ENCODE peak calls at places on chromosomes 5 and 9, in four cellular contexts. One of them, this sample, is unnamed.

GRCh38 chr5:7250609-7251008 is 145.3 kb upstream of the ADCY2 start:
- DNase-seq in IMR-90: no peak
- DNase-seq in erythroblast: no peak
- DNase-seq in K562: no peak
- DNase-seq in this sample: no peak

GRCh38 chr5:33936004-33936380 is 194 bp upstream of the RXFP3 start:
- DNase-seq in IMR-90: peak
- DNase-seq in erythroblast: peak
- DNase-seq in K562: peak
- DNase-seq in this sample: no peak

GRCh38 chr9:107389617-107390071 is 99.9 kb downstream of the KLF4 start:
- DNase-seq in IMR-90: peak
- DNase-seq in erythroblast: no peak
- DNase-seq in K562: no peak
- DNase-seq in this sample: no peak

GRCh38 chr9:133843250-133843649 is 105.1 kb upstream of the SARDH start:
- DNase-seq in IMR-90: no peak
- DNase-seq in erythroblast: no peak
- DNase-seq in K562: no peak
- DNase-seq in this sample: no peak

GRCh38 chr5:119191944-119192343 is 121.1 kb downstream of the DMXL1 start:
- DNase-seq in IMR-90: no peak
- DNase-seq in erythroblast: no peak
- DNase-seq in K562: no peak
- DNase-seq in this sample: no peak

GRCh38 chr9:88388886-88389617 is 808 bp downstream of the SPIN1 start:
- DNase-seq in IMR-90: peak
- DNase-seq in erythroblast: peak
- DNase-seq in K562: peak
- DNase-seq in this sample: peak

GRCh38 chr9:125805057-125805456 is 57.9 kb downstream of the PBX3 start:
- DNase-seq in IMR-90: peak
- DNase-seq in erythroblast: no peak
- DNase-seq in K562: no peak
- DNase-seq in this sample: no peak

GRCh38 chr5:39058178-39058577 is 16.0 kb downstream of the RICTOR start:
- DNase-seq in IMR-90: no peak
- DNase-seq in erythroblast: no peak
- DNase-seq in K562: no peak
- DNase-seq in this sample: no peak

GRCh38 chr9:21552244-21552825 is 70.2 kb upstream of the IFNE start:
- DNase-seq in IMR-90: no peak
- DNase-seq in erythroblast: no peak
- DNase-seq in K562: no peak
- DNase-seq in this sample: no peak

GRCh38 chr9:124771021-124771866 is at the start of gene NR6A1:
- DNase-seq in IMR-90: peak
- DNase-seq in erythroblast: peak
- DNase-seq in K562: peak
- DNase-seq in this sample: peak

GRCh38 chr9:974064-974992 is 2.1 kb upstream of the DMRT3 start:
- DNase-seq in IMR-90: no peak
- DNase-seq in erythroblast: no peak
- DNase-seq in K562: no peak
- DNase-seq in this sample: no peak

GRCh38 chr5:140398379-140398811 is 3.2 kb upstream of the ANKHD1 start:
- DNase-seq in IMR-90: no peak
- DNase-seq in erythroblast: no peak
- DNase-seq in K562: no peak
- DNase-seq in this sample: no peak

GRCh38 chr9:36442710-36443109 is 42.6 kb upstream of the RNF38 start:
- DNase-seq in IMR-90: no peak
- DNase-seq in erythroblast: no peak
- DNase-seq in K562: no peak
- DNase-seq in this sample: no peak

GRCh38 chr9:128026255-128027165 is 40.6 kb downstream of the NAIF1 start:
- DNase-seq in IMR-90: no peak
- DNase-seq in erythroblast: no peak
- DNase-seq in K562: no peak
- DNase-seq in this sample: no peak

GRCh38 chr5:71810456-71811181 is 91.5 kb downstream of the CARTPT start:
- DNase-seq in IMR-90: no peak
- DNase-seq in erythroblast: no peak
- DNase-seq in K562: no peak
- DNase-seq in this sample: no peak

GRCh38 chr5:72661405-72661804 is 154.2 kb upstream of the ZNF366 start:
- DNase-seq in IMR-90: peak
- DNase-seq in erythroblast: no peak
- DNase-seq in K562: no peak
- DNase-seq in this sample: no peak

GRCh38 chr5:173855162-173855994 is 32.8 kb upstream of the CPEB4 start:
- DNase-seq in IMR-90: no peak
- DNase-seq in erythroblast: peak
- DNase-seq in K562: peak
- DNase-seq in this sample: no peak

GRCh38 chr9:134058716-134059115 is 9.1 kb downstream of the BRD3 start:
- DNase-seq in IMR-90: peak
- DNase-seq in erythroblast: no peak
- DNase-seq in K562: no peak
- DNase-seq in this sample: peak

GRCh38 chr5:142143878-142144277 is 35.3 kb downstream of the NDFIP1 start:
- DNase-seq in IMR-90: peak
- DNase-seq in erythroblast: peak
- DNase-seq in K562: peak
- DNase-seq in this sample: no peak

GRCh38 chr5:62084391-62084790 is 221.6 kb upstream of the KIF2A start:
- DNase-seq in IMR-90: no peak
- DNase-seq in erythroblast: no peak
- DNase-seq in K562: no peak
- DNase-seq in this sample: no peak

GRCh38 chr9:97933573-97933972 is 4.4 kb downstream of the HEMGN start:
- DNase-seq in IMR-90: no peak
- DNase-seq in erythroblast: no peak
- DNase-seq in K562: no peak
- DNase-seq in this sample: no peak

GRCh38 chr5:2569201-2569600 is 182.3 kb downstream of the IRX2 start:
- DNase-seq in IMR-90: no peak
- DNase-seq in erythroblast: no peak
- DNase-seq in K562: no peak
- DNase-seq in this sample: no peak

GRCh38 chr9:90659626-90660364 is 17.2 kb upstream of the DIRAS2 start:
- DNase-seq in IMR-90: peak
- DNase-seq in erythroblast: no peak
- DNase-seq in K562: no peak
- DNase-seq in this sample: no peak

GRCh38 chr5:11370985-11371384 is 533.3 kb downstream of the CTNND2 start:
- DNase-seq in IMR-90: no peak
- DNase-seq in erythroblast: no peak
- DNase-seq in K562: no peak
- DNase-seq in this sample: no peak

GRCh38 chr5:42851441-42851840 is 39.7 kb upstream of the SELENOP start:
- DNase-seq in IMR-90: no peak
- DNase-seq in erythroblast: no peak
- DNase-seq in K562: no peak
- DNase-seq in this sample: no peak

GRCh38 chr5:1017691-1018455 is 9.3 kb downstream of the NKD2 start:
- DNase-seq in IMR-90: no peak
- DNase-seq in erythroblast: no peak
- DNase-seq in K562: no peak
- DNase-seq in this sample: no peak

GRCh38 chr5:65776707-65777141 is 54.7 kb downstream of the NLN start:
- DNase-seq in IMR-90: peak
- DNase-seq in erythroblast: no peak
- DNase-seq in K562: no peak
- DNase-seq in this sample: no peak

GRCh38 chr5:58294598-58295298 is 165.1 kb downstream of the PLK2 start:
- DNase-seq in IMR-90: peak
- DNase-seq in erythroblast: no peak
- DNase-seq in K562: no peak
- DNase-seq in this sample: peak

GRCh38 chr9:108290839-108291585 is 564.8 kb downstream of the ACTL7B start:
- DNase-seq in IMR-90: no peak
- DNase-seq in erythroblast: no peak
- DNase-seq in K562: no peak
- DNase-seq in this sample: no peak

GRCh38 chr5:1335540-1336095 is 9.3 kb downstream of the CLPTM1L start:
- DNase-seq in IMR-90: no peak
- DNase-seq in erythroblast: peak
- DNase-seq in K562: no peak
- DNase-seq in this sample: no peak

GRCh38 chr5:51881901-51882300 is 498.7 kb downstream of the ISL1 start:
- DNase-seq in IMR-90: no peak
- DNase-seq in erythroblast: no peak
- DNase-seq in K562: no peak
- DNase-seq in this sample: no peak

GRCh38 chr9:20573023-20573422 is 49.3 kb downstream of the MLLT3 start:
- DNase-seq in IMR-90: no peak
- DNase-seq in erythroblast: no peak
- DNase-seq in K562: no peak
- DNase-seq in this sample: no peak

GRCh38 chr5:134129411-134130238 is 15.1 kb downstream of the TCF7 start:
- DNase-seq in IMR-90: no peak
- DNase-seq in erythroblast: no peak
- DNase-seq in K562: no peak
- DNase-seq in this sample: no peak

GRCh38 chr5:107542831-107543231 is 127.9 kb downstream of the EFNA5 start:
- DNase-seq in IMR-90: peak
- DNase-seq in erythroblast: no peak
- DNase-seq in K562: no peak
- DNase-seq in this sample: peak

GRCh38 chr5:147482426-147483196 is 27.3 kb downstream of the DPYSL3 start:
- DNase-seq in IMR-90: no peak
- DNase-seq in erythroblast: no peak
- DNase-seq in K562: no peak
- DNase-seq in this sample: no peak

GRCh38 chr5:33854733-33855151 is 37.0 kb downstream of the ADAMTS12 start:
- DNase-seq in IMR-90: peak
- DNase-seq in erythroblast: no peak
- DNase-seq in K562: no peak
- DNase-seq in this sample: peak

GRCh38 chr5:1827410-1828397 is 26.5 kb downstream of the NDUFS6 start:
- DNase-seq in IMR-90: no peak
- DNase-seq in erythroblast: no peak
- DNase-seq in K562: peak
- DNase-seq in this sample: no peak

GRCh38 chr5:179270581-179271300 is 74.5 kb downstream of the ADAMTS2 start:
- DNase-seq in IMR-90: peak
- DNase-seq in erythroblast: no peak
- DNase-seq in K562: no peak
- DNase-seq in this sample: no peak

GRCh38 chr9:38201844-38202243 is 132.8 kb upstream of the SHB start:
- DNase-seq in IMR-90: no peak
- DNase-seq in erythroblast: no peak
- DNase-seq in K562: no peak
- DNase-seq in this sample: no peak

DNA sequence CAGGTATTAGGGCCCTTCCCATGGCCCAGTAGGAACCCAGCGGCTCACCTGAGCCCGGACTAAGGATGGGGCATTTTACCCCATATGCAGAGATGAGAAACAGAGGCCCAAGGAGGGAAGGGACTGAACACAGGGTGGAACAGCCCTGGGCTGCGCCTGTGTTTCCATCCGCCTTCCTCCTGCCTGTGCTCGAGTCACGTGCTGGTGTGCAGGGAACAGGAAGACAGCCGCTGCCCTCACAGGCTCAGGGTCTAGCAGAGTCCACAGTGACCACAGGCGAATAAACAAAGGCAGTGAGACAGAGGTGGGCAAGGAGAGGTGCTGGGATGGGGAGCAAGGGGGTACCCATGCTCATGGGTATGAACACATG is 129.4 kb downstream of the C9orf50 start:
- DNase-seq in IMR-90: no peak
- DNase-seq in erythroblast: no peak
- DNase-seq in K562: peak
- DNase-seq in this sample: no peak
- TF ChIP-seq POLR2A in IMR-90: no peak
- TF ChIP-seq POLR2A in erythroblast: no peak
- TF ChIP-seq POLR2A in K562: no peak
- TF ChIP-seq POLR2A in this sample: no peak

GRCh38 chr9:136539427-136540412 is 6.1 kb downstream of the NOTCH1 start:
- DNase-seq in IMR-90: no peak
- DNase-seq in erythroblast: no peak
- DNase-seq in K562: peak
- DNase-seq in this sample: no peak
- TF ChIP-seq POLR2A in IMR-90: no peak
- TF ChIP-seq POLR2A in erythroblast: no peak
- TF ChIP-seq POLR2A in K562: peak
- TF ChIP-seq POLR2A in this sample: no peak

DNA sequence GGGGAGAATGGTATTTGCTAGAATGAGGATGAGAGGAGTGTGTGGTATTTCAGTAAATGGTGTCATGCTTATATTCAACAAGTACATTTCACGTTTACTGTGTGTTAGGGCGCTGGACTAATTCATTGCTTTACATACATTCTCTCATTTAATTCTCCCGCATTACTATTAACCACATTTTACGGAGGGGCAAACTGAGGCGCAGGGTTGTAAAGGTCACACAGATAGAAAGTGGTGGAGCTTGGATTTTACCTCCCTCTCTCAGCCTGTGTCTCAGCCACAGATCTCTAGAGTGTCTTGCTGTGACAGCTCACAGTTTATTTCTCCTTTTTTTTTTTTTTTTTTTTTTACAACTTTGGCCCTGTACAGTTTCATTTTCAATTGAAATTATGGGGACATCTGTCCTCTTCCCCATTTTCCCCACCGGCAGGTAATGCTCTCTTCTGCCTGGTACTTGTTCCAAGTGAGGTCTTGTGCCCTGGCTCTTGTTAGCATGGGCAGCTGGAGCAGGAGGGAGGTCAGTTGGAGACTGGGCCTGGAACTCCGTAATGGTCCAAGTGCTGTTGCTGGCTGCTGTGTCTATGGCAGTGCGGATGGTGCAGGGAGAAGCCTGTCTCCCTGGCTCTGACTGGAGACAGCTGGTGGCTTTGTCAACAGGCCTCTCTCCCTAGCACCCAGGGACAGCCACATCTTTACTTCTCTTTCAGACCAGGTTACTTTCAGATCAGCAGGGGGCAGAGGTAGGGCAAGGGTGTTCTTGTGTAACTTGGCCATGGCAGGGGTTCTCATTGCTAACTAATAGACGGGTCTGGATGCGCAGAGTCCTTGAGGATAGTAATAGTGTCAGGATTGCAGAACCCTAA is 20.5 kb upstream of the NDST1 start:
- DNase-seq in IMR-90: peak
- DNase-seq in erythroblast: peak
- DNase-seq in K562: peak
- DNase-seq in this sample: no peak
- TF ChIP-seq POLR2A in IMR-90: no peak
- TF ChIP-seq POLR2A in erythroblast: no peak
- TF ChIP-seq POLR2A in K562: no peak
- TF ChIP-seq POLR2A in this sample: no peak

GRCh38 chr9:110125207-110125751 is 82.7 kb downstream of the C9orf152 start:
- DNase-seq in IMR-90: peak
- DNase-seq in erythroblast: no peak
- DNase-seq in K562: no peak
- DNase-seq in this sample: no peak
- TF ChIP-seq POLR2A in IMR-90: peak
- TF ChIP-seq POLR2A in erythroblast: no peak
- TF ChIP-seq POLR2A in K562: no peak
- TF ChIP-seq POLR2A in this sample: no peak

GRCh38 chr5:35617435-35618296 is at the start of gene SPEF2:
- DNase-seq in IMR-90: peak
- DNase-seq in erythroblast: peak
- DNase-seq in K562: peak
- DNase-seq in this sample: no peak
- TF ChIP-seq POLR2A in IMR-90: no peak
- TF ChIP-seq POLR2A in erythroblast: peak
- TF ChIP-seq POLR2A in K562: no peak
- TF ChIP-seq POLR2A in this sample: peak